ENCODE peak calls at places on chromosomes 5 and 9, in four cellular contexts. One of them, this sample, is unnamed.

GRCh38 chr5:132000677-132001453 is 10.6 kb downstream of the ACSL6 start:
- DNase-seq in K562: no peak
- DNase-seq in IMR-90: no peak
- DNase-seq in keratinocyte: no peak
- DNase-seq in this sample: no peak

GRCh38 chr5:65721050-65721774 is 697 bp downstream of the SGTB start:
- DNase-seq in K562: peak; percentile 30
- DNase-seq in IMR-90: peak; percentile 83
- DNase-seq in keratinocyte: no peak
- DNase-seq in this sample: peak; percentile 74

GRCh38 chr5:31987985-31988710 is 186.0 kb downstream of the GOLPH3 start:
- DNase-seq in K562: no peak
- DNase-seq in IMR-90: peak; percentile 97
- DNase-seq in keratinocyte: peak; percentile 88
- DNase-seq in this sample: no peak

GRCh38 chr5:119537704-119538103 is 85.4 kb downstream of the HSD17B4 start:
- DNase-seq in K562: no peak
- DNase-seq in IMR-90: peak; percentile 3
- DNase-seq in keratinocyte: peak; percentile 11
- DNase-seq in this sample: peak; percentile 67

GRCh38 chr5:142542906-142543305 is 143.0 kb downstream of the FGF1 start:
- DNase-seq in K562: no peak
- DNase-seq in IMR-90: peak; percentile 55
- DNase-seq in keratinocyte: no peak
- DNase-seq in this sample: peak; percentile 61

GRCh38 chr5:15483348-15484090 is 16.5 kb upstream of the FBXL7 start:
- DNase-seq in K562: no peak
- DNase-seq in IMR-90: peak; percentile 19
- DNase-seq in keratinocyte: no peak
- DNase-seq in this sample: peak; percentile 9

GRCh38 chr5:180112101-180112861 is 40.7 kb upstream of the RNF130 start:
- DNase-seq in K562: no peak
- DNase-seq in IMR-90: no peak
- DNase-seq in keratinocyte: no peak
- DNase-seq in this sample: no peak

GRCh38 chr9:79809931-79810330 is 238.2 kb downstream of the TLE4 start:
- DNase-seq in K562: no peak
- DNase-seq in IMR-90: peak; percentile 90
- DNase-seq in keratinocyte: no peak
- DNase-seq in this sample: peak; percentile 72

GRCh38 chr5:14739961-14740360 is 75.4 kb downstream of the OTULIN start:
- DNase-seq in K562: no peak
- DNase-seq in IMR-90: no peak
- DNase-seq in keratinocyte: no peak
- DNase-seq in this sample: no peak

GRCh38 chr5:96718635-96719077 is 56.5 kb downstream of the CAST start:
- DNase-seq in K562: no peak
- DNase-seq in IMR-90: no peak
- DNase-seq in keratinocyte: peak; percentile 98
- DNase-seq in this sample: no peak

GRCh38 chr5:146390469-146390868 is 51.8 kb downstream of the POU4F3 start:
- DNase-seq in K562: no peak
- DNase-seq in IMR-90: no peak
- DNase-seq in keratinocyte: no peak
- DNase-seq in this sample: no peak

GRCh38 chr5:111984044-111984443 is 227.1 kb upstream of the NREP start:
- DNase-seq in K562: no peak
- DNase-seq in IMR-90: peak; percentile 92
- DNase-seq in keratinocyte: peak; percentile 36
- DNase-seq in this sample: no peak

DNA sequence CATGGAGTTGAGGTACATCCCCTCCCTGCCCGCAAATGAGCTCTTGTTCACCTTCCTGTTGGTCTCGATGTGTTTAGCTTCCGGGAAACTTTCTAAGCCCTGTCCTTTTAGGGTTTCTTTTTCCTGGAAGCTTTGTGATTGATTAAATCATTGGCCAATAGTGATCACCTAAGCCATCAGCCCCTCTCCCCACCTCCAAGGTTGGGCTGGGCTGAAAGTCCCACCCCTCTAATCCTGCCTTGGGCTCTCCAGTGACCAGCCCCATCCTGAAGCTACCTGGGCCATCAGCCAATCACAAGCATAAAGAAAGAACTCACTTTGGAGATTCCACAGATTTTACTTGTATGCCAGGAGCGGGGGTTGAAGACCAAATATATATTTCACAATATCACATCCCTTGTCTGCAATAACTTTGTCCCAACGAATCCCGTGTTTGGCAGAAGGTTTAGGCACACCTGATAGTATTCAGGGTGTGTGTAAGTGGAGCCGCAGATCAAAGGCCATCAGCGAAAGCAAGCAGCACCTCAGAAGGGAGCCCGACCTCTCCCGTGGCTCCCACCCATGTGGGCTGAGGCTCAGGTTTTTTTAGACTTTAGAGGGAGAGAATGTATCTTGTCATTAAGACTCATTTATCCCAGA is 20.3 kb downstream of the ROPN1L start:
- DNase-seq in K562: no peak
- DNase-seq in IMR-90: no peak
- DNase-seq in keratinocyte: no peak
- DNase-seq in this sample: no peak
- H3K9me1 ChIP-seq in K562: no peaks in the 10 kb centered on the region
- H3K9me1 ChIP-seq in IMR-90: peaks cover 14% of the 10 kb centered on the region
- H3K9me1 ChIP-seq in keratinocyte: no peaks in the 10 kb centered on the region
- H3K9me1 ChIP-seq in this sample: no peaks in the 10 kb centered on the region

GRCh38 chr9:69218166-69218565 is 44.1 kb downstream of the TJP2 start:
- DNase-seq in K562: no peak
- DNase-seq in IMR-90: no peak
- DNase-seq in keratinocyte: no peak
- DNase-seq in this sample: no peak

GRCh38 chr9:69223605-69224004 is 49.5 kb downstream of the TJP2 start:
- DNase-seq in K562: peak; percentile 50
- DNase-seq in IMR-90: peak; percentile 70
- DNase-seq in keratinocyte: peak; percentile 19
- DNase-seq in this sample: peak; percentile 74

GRCh38 chr9:69222953-69223352 is 48.9 kb downstream of the TJP2 start:
- DNase-seq in K562: no peak
- DNase-seq in IMR-90: no peak
- DNase-seq in keratinocyte: no peak
- DNase-seq in this sample: no peak

GRCh38 chr9:69215774-69216482 is 41.9 kb downstream of the TJP2 start:
- DNase-seq in K562: peak; percentile 71
- DNase-seq in IMR-90: no peak
- DNase-seq in keratinocyte: no peak
- DNase-seq in this sample: peak; percentile 94

GRCh38 chr9:69221036-69221435 is 47.0 kb downstream of the TJP2 start:
- DNase-seq in K562: no peak
- DNase-seq in IMR-90: no peak
- DNase-seq in keratinocyte: no peak
- DNase-seq in this sample: no peak
- H3K9me1 ChIP-seq in K562: no peaks in the 10 kb centered on the region
- H3K9me1 ChIP-seq in IMR-90: peaks cover 9% of the 10 kb centered on the region
- H3K9me1 ChIP-seq in keratinocyte: no peaks in the 10 kb centered on the region
- H3K9me1 ChIP-seq in this sample: no peaks in the 10 kb centered on the region

GRCh38 chr9:114149181-114149580 is 6.2 kb upstream of the COL27A1 start:
- DNase-seq in K562: no peak
- DNase-seq in IMR-90: no peak
- DNase-seq in keratinocyte: no peak
- DNase-seq in this sample: no peak
- H3K9me1 ChIP-seq in K562: no peaks in the 10 kb centered on the region
- H3K9me1 ChIP-seq in IMR-90: no peaks in the 10 kb centered on the region
- H3K9me1 ChIP-seq in keratinocyte: no peaks in the 10 kb centered on the region
- H3K9me1 ChIP-seq in this sample: no peaks in the 10 kb centered on the region

GRCh38 chr9:95807326-95807947 is 68.1 kb upstream of the ERCC6L2 start:
- DNase-seq in K562: no peak
- DNase-seq in IMR-90: peak; percentile 39
- DNase-seq in keratinocyte: no peak
- DNase-seq in this sample: peak; percentile 86
- H3K9me1 ChIP-seq in K562: no peaks in the 10 kb centered on the region
- H3K9me1 ChIP-seq in IMR-90: no peaks in the 10 kb centered on the region
- H3K9me1 ChIP-seq in keratinocyte: no peaks in the 10 kb centered on the region
- H3K9me1 ChIP-seq in this sample: no peaks in the 10 kb centered on the region

DNA sequence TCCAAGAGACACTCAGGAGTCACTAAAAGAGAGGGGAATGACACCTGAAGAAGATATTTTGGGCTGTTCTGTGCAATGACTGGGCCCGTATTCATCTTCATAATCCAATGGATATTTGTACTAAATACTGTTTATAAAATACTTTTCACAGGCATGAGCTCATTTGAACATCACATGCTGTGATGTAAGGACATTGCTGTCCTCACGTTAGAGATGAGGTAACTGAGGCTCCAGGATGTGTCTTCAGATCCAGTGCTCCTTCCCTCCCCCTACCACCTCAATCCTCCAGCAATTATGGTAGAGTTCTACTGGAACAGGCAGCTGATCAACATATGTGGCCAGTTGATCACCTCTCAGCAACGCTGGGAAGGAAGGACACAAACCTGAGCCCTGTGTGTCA is 139.4 kb upstream of the OSMR start:
- DNase-seq in K562: no peak
- DNase-seq in IMR-90: no peak
- DNase-seq in keratinocyte: no peak
- DNase-seq in this sample: no peak
- H3K9me1 ChIP-seq in K562: no peaks in the 10 kb centered on the region
- H3K9me1 ChIP-seq in IMR-90: no peaks in the 10 kb centered on the region
- H3K9me1 ChIP-seq in keratinocyte: no peaks in the 10 kb centered on the region
- H3K9me1 ChIP-seq in this sample: no peaks in the 10 kb centered on the region

GRCh38 chr9:17131494-17131893 is 3.3 kb upstream of the CNTLN start:
- DNase-seq in K562: no peak
- DNase-seq in IMR-90: no peak
- DNase-seq in keratinocyte: no peak
- DNase-seq in this sample: no peak
- H3K9me1 ChIP-seq in K562: no peaks in the 10 kb centered on the region
- H3K9me1 ChIP-seq in IMR-90: peaks cover 4% of the 10 kb centered on the region
- H3K9me1 ChIP-seq in keratinocyte: no peaks in the 10 kb centered on the region
- H3K9me1 ChIP-seq in this sample: no peaks in the 10 kb centered on the region

DNA sequence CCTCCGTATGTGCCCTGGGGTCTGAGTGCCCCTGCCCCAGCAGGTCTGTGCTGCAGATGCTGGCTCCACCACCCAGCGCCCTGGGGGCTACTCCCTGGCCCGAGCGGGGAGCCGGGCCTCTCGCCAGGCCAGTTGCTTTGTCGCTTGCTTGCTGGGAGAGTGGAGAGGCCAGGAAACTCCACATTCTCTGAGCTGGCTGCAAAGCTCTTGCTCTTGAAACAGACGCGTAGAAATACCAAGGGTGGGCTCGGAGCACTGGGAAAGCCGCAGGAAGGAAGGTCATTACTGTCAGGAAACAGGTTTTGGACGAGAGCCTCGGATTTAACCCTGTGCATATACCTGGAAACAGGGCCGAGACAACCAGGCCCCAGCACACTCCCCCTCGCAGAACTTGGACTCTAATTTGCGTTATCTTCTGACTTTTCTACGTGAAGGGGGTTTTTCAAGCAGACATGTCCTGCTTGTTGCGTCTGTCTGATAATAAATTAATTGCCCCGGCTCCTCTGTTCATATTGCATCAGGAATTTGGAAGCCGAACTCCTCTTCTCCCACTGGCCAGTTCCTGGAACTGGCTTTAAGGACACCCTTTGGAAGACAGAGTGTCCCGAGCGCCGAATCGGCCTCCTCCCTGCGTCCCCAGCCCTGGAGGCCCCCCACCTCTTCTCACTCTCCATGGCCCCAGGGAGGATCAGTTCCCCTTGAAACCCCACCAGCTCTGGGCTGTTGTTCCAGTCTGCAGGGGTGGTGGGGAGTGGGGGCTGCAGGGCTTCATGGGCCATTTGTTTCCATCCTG is 11.2 kb downstream of the ADAMTSL2 start:
- DNase-seq in K562: no peak
- DNase-seq in IMR-90: no peak
- DNase-seq in keratinocyte: no peak
- DNase-seq in this sample: peak; percentile 29
- H3K9me1 ChIP-seq in K562: peaks cover 4% of the 10 kb centered on the region
- H3K9me1 ChIP-seq in IMR-90: no peaks in the 10 kb centered on the region
- H3K9me1 ChIP-seq in keratinocyte: no peaks in the 10 kb centered on the region
- H3K9me1 ChIP-seq in this sample: no peaks in the 10 kb centered on the region

DNA sequence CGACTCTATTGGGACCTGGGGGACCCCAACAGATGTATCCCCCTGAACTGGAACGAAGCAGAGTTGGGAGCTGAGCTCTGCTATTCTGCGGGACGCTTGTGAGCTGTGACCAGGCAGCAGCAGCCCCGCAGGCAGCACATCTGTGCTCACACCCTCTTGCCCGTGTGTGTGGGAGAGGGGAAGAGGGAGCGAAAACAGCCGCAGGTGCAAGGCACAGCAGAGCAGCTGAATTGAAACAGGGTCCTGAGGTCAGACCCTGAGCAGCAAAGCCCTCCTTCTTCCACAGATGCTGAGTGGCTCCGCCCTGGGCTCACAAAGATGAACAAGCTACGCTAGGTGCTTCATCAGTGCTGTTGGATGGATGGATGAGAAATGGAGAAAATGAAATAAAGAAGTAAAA is 198.7 kb downstream of the HSPA4 start:
- DNase-seq in K562: no peak
- DNase-seq in IMR-90: no peak
- DNase-seq in keratinocyte: no peak
- DNase-seq in this sample: no peak
- H3K9me1 ChIP-seq in K562: peaks cover 3% of the 10 kb centered on the region
- H3K9me1 ChIP-seq in IMR-90: peaks cover 6% of the 10 kb centered on the region
- H3K9me1 ChIP-seq in keratinocyte: no peaks in the 10 kb centered on the region
- H3K9me1 ChIP-seq in this sample: no peaks in the 10 kb centered on the region